ENCODE peak calls at places on chromosomes 6 and 20, in five cellular contexts. R is HepG2, L is H1, M is K562, B is HCT116. U is an unnamed sample.

GRCh38 chr20:35088231-35088794 is 4.3 kb downstream of the TRPC4AP start:
- DNase-seq in R (no peak), L (no peak), M (no peak), B (no peak), U (no peak)

GRCh38 chr6:128507337-128508310 is 12.8 kb downstream of the PTPRK start:
- DNase-seq in R (peak; percentile 99), L (no peak), M (no peak), B (no peak), U (no peak)

GRCh38 chr20:15012551-15012950 is 675.1 kb upstream of the FLRT3 start:
- DNase-seq in R (no peak), L (no peak), M (no peak), B (no peak), U (no peak)

GRCh38 chr6:98590957-98591356 is 243.4 kb upstream of the POU3F2 start:
- DNase-seq in R (no peak), L (no peak), M (no peak), B (no peak), U (no peak)

GRCh38 chr6:4459032-4459431 is 317.2 kb upstream of the CDYL start:
- DNase-seq in R (peak; percentile 35), L (no peak), M (peak; percentile 27), B (no peak), U (no peak)

GRCh38 chr6:39102024-39102820 is 12.8 kb downstream of the SAYSD1 start:
- DNase-seq in R (peak; percentile 43), L (peak; percentile 86), M (peak; percentile 79), B (no peak), U (no peak)

GRCh38 chr6:70221025-70221714 is 81.7 kb downstream of the COL9A1 start:
- DNase-seq in R (peak; percentile 12), L (no peak), M (peak; percentile 51), B (no peak), U (no peak)

GRCh38 chr6:112827793-112828192 is 480.7 kb downstream of the RFPL4B start:
- DNase-seq in R (no peak), L (no peak), M (no peak), B (no peak), U (peak; percentile 62)

GRCh38 chr6:153595903-153596302 is 443.1 kb upstream of the OPRM1 start:
- DNase-seq in R (no peak), L (no peak), M (no peak), B (no peak), U (no peak)

GRCh38 chr6:38146021-38146657 is 326.6 kb downstream of the ZFAND3 start:
- DNase-seq in R (no peak), L (no peak), M (no peak), B (no peak), U (no peak)

DNA sequence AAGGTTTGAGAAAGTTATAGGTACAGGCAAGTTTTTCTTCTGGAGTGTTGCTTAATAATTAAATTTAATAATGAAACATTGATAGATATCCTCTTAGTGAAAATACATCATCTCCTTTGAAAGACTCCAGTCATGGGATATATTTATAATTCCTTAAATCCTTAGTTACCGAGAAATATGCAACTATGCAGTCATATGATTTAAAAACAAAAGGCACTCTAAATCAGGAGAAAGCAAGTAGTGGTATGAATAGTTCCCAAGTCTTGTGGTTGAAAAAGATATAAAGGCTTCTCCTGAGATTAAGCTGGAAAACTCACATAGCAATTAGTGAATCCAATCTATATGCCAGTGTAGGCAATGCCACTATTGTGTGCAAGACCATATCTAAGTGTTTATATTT is 475.4 kb downstream of the EYS start:
- DNase-seq in R (no peak), L (no peak), M (no peak), B (no peak), U (no peak)
- TF ChIP-seq CTCF in R (no peak), L (no peak), M (no peak), B (no peak), U (no peak)

GRCh38 chr20:62977613-62978558 is 25.4 kb downstream of the SLC17A9 start:
- DNase-seq in R (no peak), L (no peak), M (peak; percentile 35), B (peak; percentile 51), U (peak; percentile 71)
- TF ChIP-seq ATF3 in R (no peak), L (no peak), M (no peak), B (no peak), U (no peak)

GRCh38 chr6:84681693-84682326 is 82.6 kb downstream of the TBX18 start:
- DNase-seq in R (no peak), L (no peak), M (peak; percentile 12), B (no peak), U (no peak)
- TF ChIP-seq POLR2AphosphoS5 in R (no peak), L (no peak), M (no peak), B (no peak), U (no peak)

DNA sequence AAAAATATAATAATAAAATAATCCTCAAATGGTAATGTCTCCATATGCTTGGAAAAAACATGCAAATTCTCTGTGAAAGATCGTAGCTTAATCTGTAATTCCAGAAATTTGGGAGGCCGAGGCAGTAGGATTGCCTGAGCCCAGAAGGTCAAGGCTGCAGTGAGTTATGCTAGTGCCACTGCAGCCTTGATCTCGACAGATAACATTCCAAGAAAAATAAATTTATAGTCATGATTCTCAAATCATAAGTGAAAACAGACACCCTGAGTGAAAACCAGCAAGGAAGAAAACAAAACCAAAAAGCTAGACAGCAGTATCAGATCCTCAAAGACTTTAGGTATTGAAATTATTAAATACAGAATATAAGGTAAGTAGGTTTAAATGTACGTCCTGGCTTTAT is 3.8 kb upstream of the MUC21 start:
- DNase-seq in R (no peak), L (no peak), M (no peak), B (no peak), U (no peak)
- TF ChIP-seq CTCF in R (no peak), L (no peak), M (no peak), B (no peak), U (no peak)

GRCh38 chr6:28982476-28983266 is 22.4 kb downstream of the ZNF311 start:
- DNase-seq in R (peak; percentile 87), L (no peak), M (peak; percentile 90), B (no peak), U (peak; percentile 11)

GRCh38 chr6:28981391-28981832 is 23.7 kb downstream of the ZNF311 start:
- DNase-seq in R (peak; percentile 82), L (peak; percentile 82), M (peak; percentile 89), B (peak; percentile 48), U (peak; percentile 64)

GRCh38 chr6:28980137-28980796 is 24.8 kb downstream of the ZNF311 start:
- DNase-seq in R (peak; percentile 60), L (no peak), M (peak; percentile 51), B (no peak), U (no peak)

GRCh38 chr6:28980797-28981390 is 24.2 kb downstream of the ZNF311 start:
- DNase-seq in R (peak; percentile 100), L (peak; percentile 72), M (peak; percentile 98), B (peak; percentile 80), U (peak; percentile 11)

DNA sequence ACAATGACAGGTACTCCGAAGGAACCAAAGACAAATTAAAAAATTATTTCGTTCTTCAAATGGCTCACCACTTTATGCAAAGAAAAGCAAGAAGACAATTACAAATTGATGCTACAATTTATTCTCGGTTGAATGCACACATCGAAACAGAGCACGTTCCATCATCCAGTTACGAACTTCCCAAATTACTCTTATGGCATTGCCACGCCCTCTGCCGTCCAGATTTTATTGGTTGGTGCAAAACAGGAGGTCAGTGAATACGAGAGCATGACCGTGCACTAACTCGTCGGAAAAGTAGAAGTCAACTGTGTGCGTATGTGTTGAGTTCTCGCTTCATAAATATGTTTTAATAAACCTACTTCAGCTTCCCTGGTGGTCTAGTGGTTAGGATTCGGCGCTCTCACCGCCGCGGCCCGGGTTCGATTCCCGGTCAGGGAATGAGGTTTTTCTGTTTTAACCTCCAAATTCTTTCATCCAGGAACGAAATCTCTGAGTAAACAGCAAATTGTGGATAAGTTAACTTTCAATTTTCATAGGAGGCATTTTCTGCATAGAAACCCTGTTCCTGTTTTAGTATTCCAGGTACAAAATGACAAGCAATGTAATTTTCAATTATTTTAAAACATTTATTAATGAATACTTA is 23.2 kb downstream of the ZNF311 start:
- DNase-seq in R (peak; percentile 98), L (peak; percentile 89), M (peak; percentile 94), B (peak; percentile 91), U (peak; percentile 79)
- TF ChIP-seq ATF3 in R (no peak), L (no peak), M (peak; percentile 29), B (peak; percentile 99), U (no peak)

GRCh38 chr6:139942333-139942732 is 567.9 kb upstream of the CITED2 start:
- DNase-seq in R (no peak), L (no peak), M (no peak), B (no peak), U (no peak)

GRCh38 chr6:139944976-139945375 is 570.5 kb upstream of the CITED2 start:
- DNase-seq in R (no peak), L (no peak), M (no peak), B (no peak), U (no peak)

GRCh38 chr6:139944131-139944530 is 569.7 kb upstream of the CITED2 start:
- DNase-seq in R (no peak), L (no peak), M (no peak), B (no peak), U (no peak)

GRCh38 chr6:139941826-139942225 is 567.4 kb upstream of the CITED2 start:
- DNase-seq in R (no peak), L (no peak), M (no peak), B (no peak), U (no peak)

GRCh38 chr6:139943391-139943790 is 568.9 kb upstream of the CITED2 start:
- DNase-seq in R (peak; percentile 12), L (no peak), M (no peak), B (no peak), U (no peak)
- TF ChIP-seq POLR2AphosphoS5 in R (no peak), L (no peak), M (no peak), B (no peak), U (no peak)

GRCh38 chr20:504632-505075 is 38.9 kb downstream of the CSNK2A1 start:
- DNase-seq in R (peak; percentile 81), L (no peak), M (no peak), B (no peak), U (no peak)
- TF ChIP-seq CTCF in R (no peak), L (no peak), M (no peak), B (no peak), U (no peak)

GRCh38 chr6:31243508-31243907 is 28.4 kb downstream of the HLA-C start:
- DNase-seq in R (no peak), L (no peak), M (no peak), B (no peak), U (no peak)
- TF ChIP-seq ATF3 in R (no peak), L (no peak), M (no peak), B (no peak), U (no peak)

U was measured in GM12878.